ENCODE peak calls at places on chromosomes 12 and 14, in seven cellular contexts. Y is stimulated activated CD4-positive, alpha-beta T cell treated with anti-CD3 and anti-CD28 coated beads, Interleukin-2, amount 100 ng/mL, for 48 hours; E is glutamatergic neuron; L is CD8-positive, alpha-beta memory T cell; C is anterior cingulate cortex; T is COR-L47; U is KBM-7. V is an unnamed sample.

GRCh38 chr14:89336338-89336737 is 80.7 kb downstream of the FOXN3 start:
- DNase-seq in U (peak; percentile 20), T (peak; percentile 0), L (no peak), E (no peak), C (no peak), Y (no peak), V (no peak)

GRCh38 chr14:58082491-58083098 is 69.4 kb downstream of the ARMH4 start:
- DNase-seq in E (no peak), U (no peak), T (no peak), C (no peak), L (no peak), Y (no peak), V (no peak)

GRCh38 chr12:102631274-102631673 is 150.9 kb upstream of the IGF1 start:
- DNase-seq in U (no peak), E (no peak), T (no peak), Y (no peak), L (no peak), C (no peak), V (no peak)

GRCh38 chr14:101193845-101194355 is 290.4 kb upstream of the RTL1 start:
- DNase-seq in E (peak; percentile 48), L (no peak), T (no peak), U (no peak), C (no peak), Y (no peak), V (no peak)

GRCh38 chr12:76551482-76551888 is 8.1 kb downstream of the OSBPL8 start:
- DNase-seq in T (no peak), Y (no peak), C (no peak), E (no peak), L (no peak), U (no peak), V (no peak)

GRCh38 chr14:105374389-105374788 is 23.9 kb upstream of the TEX22 start:
- DNase-seq in U (no peak), T (no peak), Y (no peak), E (no peak), L (no peak), C (no peak), V (no peak)

GRCh38 chr12:46370792-46371717 is 1.5 kb downstream of the SLC38A2 start:
- DNase-seq in Y (peak; percentile 94), E (peak; percentile 96), U (peak; percentile 91), C (peak; percentile 91), T (peak; percentile 87), L (peak; percentile 95), V (peak; percentile 77)

GRCh38 chr12:131608740-131609665 is 101.9 kb upstream of the SFSWAP start:
- DNase-seq in L (peak; percentile 51), E (peak; percentile 87), Y (peak; percentile 49), C (peak; percentile 75), U (peak; percentile 81), T (peak; percentile 27), V (peak; percentile 61)

GRCh38 chr12:47110011-47110541 is 30.3 kb upstream of the AMIGO2 start:
- DNase-seq in U (no peak), Y (no peak), E (no peak), T (no peak), L (no peak), C (no peak), V (no peak)

GRCh38 chr12:131986361-131986760 is 36.6 kb downstream of the EP400 start:
- DNase-seq in T (no peak), E (no peak), C (no peak), Y (no peak), U (no peak), L (no peak), V (no peak)

GRCh38 chr12:25502071-25502555 is 51.0 kb downstream of the LMNTD1 start:
- DNase-seq in E (no peak), T (no peak), L (no peak), Y (no peak), U (no peak), C (no peak), V (no peak)

GRCh38 chr12:43847427-43847826 is 11.5 kb downstream of the TMEM117 start:
- DNase-seq in E (no peak), U (peak; percentile 37), T (no peak), Y (no peak), L (no peak), C (no peak), V (no peak)

GRCh38 chr12:2057041-2057792 is 4.4 kb downstream of the CACNA1C start:
- DNase-seq in C (no peak), L (peak; percentile 18), T (peak; percentile 21), E (peak; percentile 95), Y (peak; percentile 48), U (peak; percentile 84), V (no peak)

GRCh38 chr14:54776361-54777001 is 126.1 kb downstream of the GCH1 start:
- DNase-seq in Y (peak; percentile 80), L (peak; percentile 27), U (peak; percentile 85), T (peak; percentile 28), C (no peak), E (no peak), V (peak; percentile 34)